ENCODE peak calls at places on chromosomes 7 and 10, in six cellular contexts. One of them, this sample, is unnamed.

GRCh38 chr7:113113912-113114311 is 4.4 kb downstream of the SMIM30 start:
- DNase-seq in HepG2: peak; percentile 2
- DNase-seq in K562: peak; percentile 19
- DNase-seq in IMR-90: no peak
- DNase-seq in GM12878: no peak
- DNase-seq in A549: no peak
- DNase-seq in this sample: peak; percentile 14

GRCh38 chr10:22135591-22135990 is 82.2 kb downstream of the EBLN1 start:
- DNase-seq in GM12878: no peak
- DNase-seq in HepG2: no peak
- DNase-seq in IMR-90: no peak
- DNase-seq in A549: no peak
- DNase-seq in K562: no peak
- DNase-seq in this sample: no peak

GRCh38 chr10:50242777-50243176 is 8.5 kb downstream of the ASAH2 start:
- DNase-seq in HepG2: no peak
- DNase-seq in A549: no peak
- DNase-seq in K562: no peak
- DNase-seq in IMR-90: no peak
- DNase-seq in GM12878: no peak
- DNase-seq in this sample: no peak

GRCh38 chr10:8402469-8403074 is 348.1 kb downstream of the GATA3 start:
- DNase-seq in IMR-90: no peak
- DNase-seq in K562: no peak
- DNase-seq in A549: no peak
- DNase-seq in GM12878: no peak
- DNase-seq in HepG2: no peak
- DNase-seq in this sample: no peak

GRCh38 chr10:14601872-14602725 is 172.6 kb downstream of the FAM107B start:
- DNase-seq in IMR-90: peak; percentile 84
- DNase-seq in GM12878: peak; percentile 62
- DNase-seq in HepG2: peak; percentile 72
- DNase-seq in K562: peak; percentile 13
- DNase-seq in A549: peak; percentile 61
- DNase-seq in this sample: no peak

GRCh38 chr7:38311329-38311937 is 38.0 kb upstream of the TARP start:
- DNase-seq in K562: peak; percentile 69
- DNase-seq in HepG2: no peak
- DNase-seq in IMR-90: no peak
- DNase-seq in GM12878: no peak
- DNase-seq in A549: peak; percentile 54
- DNase-seq in this sample: no peak

GRCh38 chr7:146150153-146150552 is 33.6 kb downstream of the CNTNAP2 start:
- DNase-seq in K562: no peak
- DNase-seq in HepG2: no peak
- DNase-seq in A549: no peak
- DNase-seq in IMR-90: no peak
- DNase-seq in GM12878: no peak
- DNase-seq in this sample: no peak

GRCh38 chr10:97633921-97634320 is 621 bp upstream of the MORN4 start:
- DNase-seq in A549: no peak
- DNase-seq in GM12878: no peak
- DNase-seq in HepG2: peak; percentile 7
- DNase-seq in IMR-90: no peak
- DNase-seq in K562: no peak
- DNase-seq in this sample: no peak

GRCh38 chr10:17454181-17454800 is at the start of gene ST8SIA6:
- DNase-seq in GM12878: no peak
- DNase-seq in IMR-90: peak; percentile 47
- DNase-seq in K562: peak; percentile 69
- DNase-seq in A549: peak; percentile 58
- DNase-seq in HepG2: no peak
- DNase-seq in this sample: peak; percentile 66

GRCh38 chr10:93573051-93573909 is 6.8 kb downstream of the FFAR4 start:
- DNase-seq in A549: no peak
- DNase-seq in K562: no peak
- DNase-seq in IMR-90: no peak
- DNase-seq in GM12878: no peak
- DNase-seq in HepG2: no peak
- DNase-seq in this sample: no peak

GRCh38 chr7:101398631-101399289 is 36.1 kb downstream of the COL26A1 start:
- DNase-seq in HepG2: no peak
- DNase-seq in GM12878: no peak
- DNase-seq in A549: no peak
- DNase-seq in K562: no peak
- DNase-seq in IMR-90: no peak
- DNase-seq in this sample: no peak

GRCh38 chr7:159317294-159317693 is 172.6 kb upstream of the VIPR2 start:
- DNase-seq in HepG2: no peak
- DNase-seq in IMR-90: no peak
- DNase-seq in GM12878: no peak
- DNase-seq in A549: no peak
- DNase-seq in K562: no peak
- DNase-seq in this sample: no peak

GRCh38 chr10:86261933-86262665 is 104.5 kb downstream of the GRID1 start:
- DNase-seq in HepG2: peak; percentile 5
- DNase-seq in GM12878: peak; percentile 21
- DNase-seq in IMR-90: no peak
- DNase-seq in K562: peak; percentile 14
- DNase-seq in A549: peak; percentile 66
- DNase-seq in this sample: peak; percentile 34

GRCh38 chr10:81450651-81451050 is 424.3 kb upstream of the NRG3 start:
- DNase-seq in A549: no peak
- DNase-seq in IMR-90: no peak
- DNase-seq in GM12878: no peak
- DNase-seq in K562: no peak
- DNase-seq in HepG2: no peak
- DNase-seq in this sample: no peak

GRCh38 chr10:73095479-73096021 is 1.1 kb downstream of the P4HA1 start:
- DNase-seq in GM12878: no peak
- DNase-seq in K562: peak; percentile 36
- DNase-seq in A549: peak; percentile 48
- DNase-seq in IMR-90: peak; percentile 82
- DNase-seq in HepG2: peak; percentile 49
- DNase-seq in this sample: peak; percentile 33

GRCh38 chr7:44981035-44981706 is 2.4 kb upstream of the MYO1G start:
- DNase-seq in K562: no peak
- DNase-seq in GM12878: no peak
- DNase-seq in HepG2: no peak
- DNase-seq in A549: no peak
- DNase-seq in IMR-90: no peak
- DNase-seq in this sample: no peak

GRCh38 chr7:50803359-50804337 is 21.0 kb upstream of the GRB10 start:
- DNase-seq in A549: peak; percentile 58
- DNase-seq in HepG2: no peak
- DNase-seq in IMR-90: no peak
- DNase-seq in K562: no peak
- DNase-seq in GM12878: no peak
- DNase-seq in this sample: no peak

GRCh38 chr10:62740885-62741284 is 63.6 kb upstream of the ADO start:
- DNase-seq in K562: no peak
- DNase-seq in GM12878: no peak
- DNase-seq in HepG2: no peak
- DNase-seq in A549: no peak
- DNase-seq in IMR-90: no peak
- DNase-seq in this sample: no peak

GRCh38 chr10:69217119-69217754 is 2.9 kb upstream of the HKDC1 start:
- DNase-seq in K562: no peak
- DNase-seq in HepG2: peak; percentile 34
- DNase-seq in A549: peak; percentile 43
- DNase-seq in IMR-90: peak; percentile 80
- DNase-seq in GM12878: no peak
- DNase-seq in this sample: no peak

GRCh38 chr7:121006731-121007315 is 18.3 kb downstream of the CPED1 start:
- DNase-seq in K562: no peak
- DNase-seq in IMR-90: no peak
- DNase-seq in GM12878: no peak
- DNase-seq in HepG2: no peak
- DNase-seq in A549: no peak
- DNase-seq in this sample: no peak

GRCh38 chr10:124739996-124740373 is 4.2 kb downstream of the FAM53B start:
- DNase-seq in IMR-90: no peak
- DNase-seq in GM12878: no peak
- DNase-seq in K562: no peak
- DNase-seq in A549: no peak
- DNase-seq in HepG2: no peak
- DNase-seq in this sample: no peak

GRCh38 chr10:126734015-126734414 is 63.5 kb upstream of the C10orf90 start:
- DNase-seq in IMR-90: peak; percentile 11
- DNase-seq in K562: no peak
- DNase-seq in A549: no peak
- DNase-seq in HepG2: no peak
- DNase-seq in GM12878: no peak
- DNase-seq in this sample: no peak

GRCh38 chr10:48814933-48815332 is 124.7 kb downstream of the LRRC18 start:
- DNase-seq in K562: no peak
- DNase-seq in HepG2: no peak
- DNase-seq in A549: no peak
- DNase-seq in GM12878: no peak
- DNase-seq in IMR-90: no peak
- DNase-seq in this sample: no peak

GRCh38 chr10:31751401-31752080 is 177.1 kb downstream of the ARHGAP12 start:
- DNase-seq in IMR-90: no peak
- DNase-seq in HepG2: no peak
- DNase-seq in K562: no peak
- DNase-seq in A549: no peak
- DNase-seq in GM12878: no peak
- DNase-seq in this sample: no peak

GRCh38 chr10:119502214-119502613 is 40.3 kb downstream of the RGS10 start:
- DNase-seq in GM12878: no peak
- DNase-seq in K562: no peak
- DNase-seq in A549: no peak
- DNase-seq in HepG2: no peak
- DNase-seq in IMR-90: no peak
- DNase-seq in this sample: no peak
- TF ChIP-seq BHLHE40 in GM12878: peak; percentile 71
- TF ChIP-seq BHLHE40 in K562: no peak
- TF ChIP-seq BHLHE40 in A549: no peak
- TF ChIP-seq BHLHE40 in HepG2: no peak
- TF ChIP-seq BHLHE40 in IMR-90: no peak
- TF ChIP-seq BHLHE40 in this sample: no peak

GRCh38 chr7:98242934-98243333 is 9.1 kb downstream of the TECPR1 start:
- DNase-seq in GM12878: no peak
- DNase-seq in A549: no peak
- DNase-seq in IMR-90: no peak
- DNase-seq in HepG2: no peak
- DNase-seq in K562: no peak
- DNase-seq in this sample: no peak
- TF ChIP-seq BHLHE40 in GM12878: no peak
- TF ChIP-seq BHLHE40 in A549: no peak
- TF ChIP-seq BHLHE40 in IMR-90: no peak
- TF ChIP-seq BHLHE40 in HepG2: no peak
- TF ChIP-seq BHLHE40 in K562: no peak
- TF ChIP-seq BHLHE40 in this sample: no peak

GRCh38 chr7:130063036-130063435 is 7.3 kb upstream of the KLHDC10 start:
- DNase-seq in K562: peak; percentile 52
- DNase-seq in GM12878: no peak
- DNase-seq in A549: no peak
- DNase-seq in IMR-90: peak; percentile 31
- DNase-seq in HepG2: peak; percentile 50
- DNase-seq in this sample: peak; percentile 16
- TF ChIP-seq BHLHE40 in K562: no peak
- TF ChIP-seq BHLHE40 in GM12878: no peak
- TF ChIP-seq BHLHE40 in A549: no peak
- TF ChIP-seq BHLHE40 in IMR-90: no peak
- TF ChIP-seq BHLHE40 in HepG2: no peak
- TF ChIP-seq BHLHE40 in this sample: no peak

DNA sequence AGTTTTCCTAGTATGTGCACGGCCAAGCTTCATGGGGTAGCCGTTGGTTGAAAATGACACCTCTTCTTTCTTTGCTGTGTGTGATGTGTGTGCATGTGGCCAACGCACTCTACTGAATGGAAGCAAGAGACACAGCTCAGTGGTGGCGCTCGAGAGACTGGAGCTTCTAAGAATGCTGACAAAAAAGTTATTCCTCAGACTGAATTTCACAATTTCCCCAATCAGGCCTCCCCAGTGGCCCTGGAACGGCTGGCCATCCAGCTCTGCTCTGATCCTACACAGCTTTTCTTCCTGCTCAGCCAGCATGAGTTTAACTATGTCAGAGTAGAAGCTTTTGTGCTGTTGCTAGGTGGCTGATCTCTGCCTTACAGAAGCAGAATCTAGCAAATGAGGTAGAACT is 186.7 kb upstream of the PLXDC2 start:
- DNase-seq in A549: no peak
- DNase-seq in IMR-90: peak; percentile 67
- DNase-seq in K562: no peak
- DNase-seq in GM12878: no peak
- DNase-seq in HepG2: no peak
- DNase-seq in this sample: peak; percentile 19
- TF ChIP-seq BHLHE40 in A549: no peak
- TF ChIP-seq BHLHE40 in IMR-90: no peak
- TF ChIP-seq BHLHE40 in K562: no peak
- TF ChIP-seq BHLHE40 in GM12878: no peak
- TF ChIP-seq BHLHE40 in HepG2: no peak
- TF ChIP-seq BHLHE40 in this sample: no peak

DNA sequence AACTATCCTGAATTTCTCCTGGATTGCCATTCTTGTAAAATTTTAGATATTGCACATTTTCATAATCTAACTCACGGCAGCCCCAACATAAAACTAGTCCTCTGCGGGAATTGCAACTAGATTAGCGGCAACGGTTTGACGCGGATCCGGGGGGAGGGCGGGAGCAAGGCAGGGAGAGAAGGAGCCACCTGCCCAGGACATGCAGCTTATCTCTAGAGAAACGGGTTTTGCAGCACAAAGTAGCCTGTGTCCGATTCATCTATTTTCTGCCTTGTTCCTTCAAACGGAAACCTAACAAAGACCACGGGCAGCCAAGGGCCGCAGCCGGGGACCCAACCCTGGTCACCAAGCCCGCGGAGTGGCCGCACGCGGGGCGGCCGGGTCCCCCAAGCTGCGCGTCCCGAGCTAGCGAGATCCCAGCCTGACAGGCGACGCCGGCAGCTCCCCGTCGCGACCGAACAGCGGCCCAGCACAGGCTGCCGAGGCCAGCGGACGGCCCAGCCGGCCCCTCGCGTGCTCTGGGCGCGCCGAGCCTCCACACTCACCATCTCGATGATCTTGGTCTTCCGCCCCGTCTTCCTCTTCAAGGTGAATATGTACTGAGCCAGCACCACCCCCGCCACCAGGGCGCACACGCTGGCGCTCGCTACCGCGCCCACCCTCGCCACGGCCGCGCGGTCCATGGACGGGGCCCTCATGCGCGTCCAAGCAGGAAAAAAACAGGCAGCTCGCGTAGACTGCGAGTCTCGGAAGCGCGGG is at the start of gene NT5C3A:
- DNase-seq in HepG2: no peak
- DNase-seq in K562: peak; percentile 58
- DNase-seq in A549: peak; percentile 51
- DNase-seq in GM12878: no peak
- DNase-seq in IMR-90: no peak
- DNase-seq in this sample: peak; percentile 48
- TF ChIP-seq BHLHE40 in HepG2: no peak
- TF ChIP-seq BHLHE40 in K562: no peak
- TF ChIP-seq BHLHE40 in A549: no peak
- TF ChIP-seq BHLHE40 in GM12878: peak; percentile 66
- TF ChIP-seq BHLHE40 in IMR-90: no peak
- TF ChIP-seq BHLHE40 in this sample: no peak

This sample was measured in HEK293T.